ENCODE peak calls at places on chromosomes 16 and 17, in four cellular contexts. One of them, this sample, is unnamed.

GRCh38 chr16:28189237-28189636 is 22.5 kb downstream of the XPO6 start:
- DNase-seq in stomach: no peak
- DNase-seq in uterus: no peak
- DNase-seq in ovary: no peak
- DNase-seq in this sample: peak; percentile 42

GRCh38 chr17:38421224-38421841 is 6.9 kb upstream of the ARHGAP23 start:
- DNase-seq in stomach: no peak
- DNase-seq in uterus: no peak
- DNase-seq in ovary: no peak
- DNase-seq in this sample: no peak

GRCh38 chr16:6375471-6376075 is 957.1 kb upstream of the RBFOX1 start:
- DNase-seq in stomach: no peak
- DNase-seq in uterus: no peak
- DNase-seq in ovary: no peak
- DNase-seq in this sample: no peak

GRCh38 chr17:80659651-80660050 is 115.0 kb downstream of the RPTOR start:
- DNase-seq in stomach: no peak
- DNase-seq in uterus: no peak
- DNase-seq in ovary: no peak
- DNase-seq in this sample: no peak

GRCh38 chr17:72030067-72030899 is 90.5 kb upstream of the SOX9 start:
- DNase-seq in stomach: peak; percentile 26
- DNase-seq in uterus: no peak
- DNase-seq in ovary: no peak
- DNase-seq in this sample: no peak

GRCh38 chr16:28974007-28974436 is 556 bp upstream of the SPNS1 start:
- DNase-seq in stomach: peak; percentile 44
- DNase-seq in uterus: peak; percentile 53
- DNase-seq in ovary: peak; percentile 60
- DNase-seq in this sample: peak; percentile 62

GRCh38 chr16:67444259-67445125 is 13.6 kb downstream of the HSD11B2 start:
- DNase-seq in stomach: no peak
- DNase-seq in uterus: no peak
- DNase-seq in ovary: no peak
- DNase-seq in this sample: no peak

GRCh38 chr17:29412780-29413565 is 22.8 kb downstream of the TAOK1 start:
- DNase-seq in stomach: no peak
- DNase-seq in uterus: no peak
- DNase-seq in ovary: no peak
- DNase-seq in this sample: no peak

GRCh38 chr17:78951967-78952551 is 26.9 kb upstream of the TIMP2 start:
- DNase-seq in stomach: peak; percentile 53
- DNase-seq in uterus: no peak
- DNase-seq in ovary: no peak
- DNase-seq in this sample: no peak

GRCh38 chr17:1154704-1155103 is 25.1 kb downstream of the ABR start:
- DNase-seq in stomach: no peak
- DNase-seq in uterus: no peak
- DNase-seq in ovary: no peak
- DNase-seq in this sample: no peak

GRCh38 chr16:48014349-48015135 is 141.3 kb downstream of the ABCC12 start:
- DNase-seq in stomach: no peak
- DNase-seq in uterus: no peak
- DNase-seq in ovary: no peak
- DNase-seq in this sample: no peak

GRCh38 chr16:4372578-4373355 is 1.1 kb downstream of the VASN start:
- DNase-seq in stomach: peak; percentile 54
- DNase-seq in uterus: peak; percentile 80
- DNase-seq in ovary: peak; percentile 48
- DNase-seq in this sample: no peak

GRCh38 chr17:14771543-14771942 is 470.7 kb downstream of the HS3ST3B1 start:
- DNase-seq in stomach: no peak
- DNase-seq in uterus: no peak
- DNase-seq in ovary: no peak
- DNase-seq in this sample: no peak

GRCh38 chr17:48121921-48122650 is 14.5 kb downstream of the SNX11 start:
- DNase-seq in stomach: no peak
- DNase-seq in uterus: no peak
- DNase-seq in ovary: no peak
- DNase-seq in this sample: no peak

GRCh38 chr16:49929606-49930005 is 73.7 kb upstream of the ZNF423 start:
- DNase-seq in stomach: no peak
- DNase-seq in uterus: no peak
- DNase-seq in ovary: no peak
- DNase-seq in this sample: no peak

GRCh38 chr17:33750943-33751701 is 458.0 kb upstream of the ASIC2 start:
- DNase-seq in stomach: peak; percentile 70
- DNase-seq in uterus: peak; percentile 61
- DNase-seq in ovary: peak; percentile 35
- DNase-seq in this sample: peak; percentile 70

GRCh38 chr17:74860229-74860998 is 729 bp upstream of the GRIN2C start:
- DNase-seq in stomach: no peak
- DNase-seq in uterus: no peak
- DNase-seq in ovary: no peak
- DNase-seq in this sample: no peak

GRCh38 chr16:49704586-49705155 is 151.2 kb downstream of the ZNF423 start:
- DNase-seq in stomach: no peak
- DNase-seq in uterus: no peak
- DNase-seq in ovary: no peak
- DNase-seq in this sample: peak; percentile 27

GRCh38 chr17:32496348-32497078 is 9.7 kb downstream of the CDK5R1 start:
- DNase-seq in stomach: no peak
- DNase-seq in uterus: no peak
- DNase-seq in ovary: no peak
- DNase-seq in this sample: no peak

GRCh38 chr16:65546353-65546791 is 424.5 kb upstream of the CDH11 start:
- DNase-seq in stomach: no peak
- DNase-seq in uterus: no peak
- DNase-seq in ovary: no peak
- DNase-seq in this sample: no peak

GRCh38 chr17:4066210-4066609 is 76.6 kb downstream of the ZZEF1 start:
- DNase-seq in stomach: no peak
- DNase-seq in uterus: no peak
- DNase-seq in ovary: no peak
- DNase-seq in this sample: no peak

GRCh38 chr17:62703269-62703775 is 75.9 kb downstream of the MRC2 start:
- DNase-seq in stomach: peak; percentile 73
- DNase-seq in uterus: peak; percentile 33
- DNase-seq in ovary: no peak
- DNase-seq in this sample: no peak

GRCh38 chr17:32495347-32496253 is 8.8 kb downstream of the CDK5R1 start:
- DNase-seq in stomach: no peak
- DNase-seq in uterus: no peak
- DNase-seq in ovary: peak; percentile 78
- DNase-seq in this sample: no peak

GRCh38 chr17:46720408-46720807 is 98.1 kb downstream of the WNT3 start:
- DNase-seq in stomach: no peak
- DNase-seq in uterus: no peak
- DNase-seq in ovary: no peak
- DNase-seq in this sample: no peak

GRCh38 chr17:57895382-57896060 is 45.7 kb upstream of the MRPS23 start:
- DNase-seq in stomach: peak; percentile 45
- DNase-seq in uterus: peak; percentile 71
- DNase-seq in ovary: no peak
- DNase-seq in this sample: no peak

GRCh38 chr17:80105762-80106161 is 4.4 kb downstream of the GAA start:
- DNase-seq in stomach: peak; percentile 43
- DNase-seq in uterus: no peak
- DNase-seq in ovary: peak; percentile 44
- DNase-seq in this sample: no peak

GRCh38 chr17:16934836-16935235 is 37.1 kb downstream of the TNFRSF13B start:
- DNase-seq in stomach: no peak
- DNase-seq in uterus: no peak
- DNase-seq in ovary: no peak
- DNase-seq in this sample: no peak

GRCh38 chr16:23448392-23448791 is 4.6 kb downstream of the COG7 start:
- DNase-seq in stomach: no peak
- DNase-seq in uterus: no peak
- DNase-seq in ovary: no peak
- DNase-seq in this sample: no peak

GRCh38 chr16:23453338-23454052 is 506 bp upstream of the COG7 start:
- DNase-seq in stomach: no peak
- DNase-seq in uterus: no peak
- DNase-seq in ovary: no peak
- DNase-seq in this sample: no peak

GRCh38 chr16:23452221-23452571 is 793 bp downstream of the COG7 start:
- DNase-seq in stomach: no peak
- DNase-seq in uterus: no peak
- DNase-seq in ovary: no peak
- DNase-seq in this sample: peak; percentile 55

GRCh38 chr16:23452572-23453337 is at the start of gene COG7:
- DNase-seq in stomach: peak; percentile 88
- DNase-seq in uterus: peak; percentile 86
- DNase-seq in ovary: peak; percentile 84
- DNase-seq in this sample: peak; percentile 92
- TF ChIP-seq POLR2A in stomach: no peak
- TF ChIP-seq POLR2A in uterus: peak; percentile 7
- TF ChIP-seq POLR2A in ovary: peak; percentile 10
- TF ChIP-seq POLR2A in this sample: peak; percentile 46

DNA sequence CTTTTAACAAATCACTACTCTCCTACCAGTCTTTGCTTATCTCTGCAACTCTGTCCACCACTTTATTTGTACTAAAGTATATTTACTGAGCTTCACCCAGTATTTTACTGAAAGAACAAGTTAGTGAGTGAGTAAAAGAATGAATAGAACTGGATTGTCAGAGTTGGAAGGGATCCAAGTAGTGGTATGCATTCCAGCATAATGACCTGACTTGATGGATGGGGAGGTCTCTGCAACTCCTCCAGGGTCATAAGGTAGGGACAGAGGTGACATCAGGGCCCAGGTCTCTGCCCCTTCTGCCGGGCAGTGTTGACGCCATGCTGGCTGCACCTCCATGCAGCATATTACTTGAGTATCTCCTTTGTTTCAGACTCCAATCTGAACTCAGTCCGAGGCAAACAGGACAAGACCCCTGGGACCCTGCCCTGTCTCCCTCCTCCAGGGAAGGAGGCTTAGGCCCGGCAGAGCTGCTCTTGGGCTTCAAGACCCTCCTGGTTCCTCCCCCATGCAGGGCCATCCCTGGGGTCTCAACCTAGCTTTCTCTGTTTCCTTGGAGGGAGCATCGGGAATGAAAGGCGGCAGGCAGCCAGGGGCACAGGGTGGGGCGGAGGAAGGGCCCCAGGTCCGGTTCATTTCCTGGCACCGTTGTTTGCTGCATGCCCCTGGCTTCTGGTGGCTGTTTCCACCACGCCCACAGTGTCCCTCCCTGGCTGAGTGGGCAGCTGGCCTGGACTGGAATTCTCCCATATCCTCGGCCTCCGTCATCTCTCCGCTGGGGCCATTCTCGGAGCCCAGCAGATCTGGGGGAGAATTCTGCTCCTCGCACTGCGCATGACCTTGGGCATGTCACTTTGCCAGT is 12.4 kb upstream of the ITGA3 start:
- DNase-seq in stomach: peak; percentile 69
- DNase-seq in uterus: peak; percentile 69
- DNase-seq in ovary: no peak
- DNase-seq in this sample: no peak
- TF ChIP-seq POLR2A in stomach: no peak
- TF ChIP-seq POLR2A in uterus: no peak
- TF ChIP-seq POLR2A in ovary: no peak
- TF ChIP-seq POLR2A in this sample: no peak

GRCh38 chr16:86062271-86062965 is 163.5 kb downstream of the IRF8 start:
- DNase-seq in stomach: no peak
- DNase-seq in uterus: no peak
- DNase-seq in ovary: no peak
- DNase-seq in this sample: no peak

GRCh38 chr16:86061771-86062170 is 162.8 kb downstream of the IRF8 start:
- DNase-seq in stomach: no peak
- DNase-seq in uterus: no peak
- DNase-seq in ovary: no peak
- DNase-seq in this sample: no peak

GRCh38 chr16:86060381-86061317 is 161.7 kb downstream of the IRF8 start:
- DNase-seq in stomach: no peak
- DNase-seq in uterus: no peak
- DNase-seq in ovary: no peak
- DNase-seq in this sample: no peak

GRCh38 chr16:86061318-86061695 is 162.3 kb downstream of the IRF8 start:
- DNase-seq in stomach: no peak
- DNase-seq in uterus: no peak
- DNase-seq in ovary: no peak
- DNase-seq in this sample: no peak

DNA sequence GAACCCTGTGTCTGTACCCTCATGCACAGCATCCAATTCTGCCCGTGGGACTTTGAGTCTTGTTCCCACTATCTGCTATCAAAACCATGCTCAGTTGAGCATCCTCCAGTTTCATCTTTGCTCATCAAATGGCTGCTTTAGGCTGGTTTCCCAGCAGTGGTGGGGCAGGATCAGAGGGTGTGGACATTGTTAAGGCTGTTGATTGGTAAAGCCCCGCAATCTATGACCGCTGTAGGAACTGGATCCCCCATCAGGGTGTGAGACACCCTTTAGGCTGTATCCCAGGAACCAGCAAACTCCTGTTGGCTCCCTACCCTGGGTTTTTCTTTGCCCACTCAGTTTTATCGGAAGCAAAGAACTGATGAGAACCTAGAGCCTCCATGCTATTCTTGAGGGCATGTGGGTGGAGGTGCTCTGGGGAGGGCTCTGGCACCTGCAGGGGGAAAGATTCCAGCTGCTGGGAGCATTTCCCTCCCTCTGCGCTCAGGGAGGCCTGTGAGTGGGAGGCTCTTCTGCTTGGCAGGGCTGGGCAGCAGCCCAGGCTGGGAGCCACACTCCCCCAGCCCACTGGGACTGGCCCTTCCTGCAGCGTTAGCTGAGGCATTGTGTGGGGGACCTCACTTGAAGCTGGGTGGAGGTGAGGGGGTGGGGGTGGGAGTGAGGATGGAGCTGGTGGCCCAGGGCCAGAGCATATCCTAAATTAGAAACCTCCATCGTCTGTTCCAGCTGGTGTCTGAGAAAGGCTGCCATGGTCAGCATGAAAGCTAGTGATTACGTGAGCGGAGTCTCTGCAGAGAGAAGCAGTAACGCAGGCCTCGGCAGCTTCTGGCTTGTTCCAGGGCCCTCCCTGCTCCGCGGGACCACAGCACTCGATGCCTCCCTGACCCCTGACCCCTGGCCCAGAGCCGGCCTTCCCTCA is 160.6 kb downstream of the IRF8 start:
- DNase-seq in stomach: no peak
- DNase-seq in uterus: peak; percentile 24
- DNase-seq in ovary: peak; percentile 49
- DNase-seq in this sample: no peak
- TF ChIP-seq POLR2A in stomach: no peak
- TF ChIP-seq POLR2A in uterus: no peak
- TF ChIP-seq POLR2A in ovary: no peak
- TF ChIP-seq POLR2A in this sample: no peak

DNA sequence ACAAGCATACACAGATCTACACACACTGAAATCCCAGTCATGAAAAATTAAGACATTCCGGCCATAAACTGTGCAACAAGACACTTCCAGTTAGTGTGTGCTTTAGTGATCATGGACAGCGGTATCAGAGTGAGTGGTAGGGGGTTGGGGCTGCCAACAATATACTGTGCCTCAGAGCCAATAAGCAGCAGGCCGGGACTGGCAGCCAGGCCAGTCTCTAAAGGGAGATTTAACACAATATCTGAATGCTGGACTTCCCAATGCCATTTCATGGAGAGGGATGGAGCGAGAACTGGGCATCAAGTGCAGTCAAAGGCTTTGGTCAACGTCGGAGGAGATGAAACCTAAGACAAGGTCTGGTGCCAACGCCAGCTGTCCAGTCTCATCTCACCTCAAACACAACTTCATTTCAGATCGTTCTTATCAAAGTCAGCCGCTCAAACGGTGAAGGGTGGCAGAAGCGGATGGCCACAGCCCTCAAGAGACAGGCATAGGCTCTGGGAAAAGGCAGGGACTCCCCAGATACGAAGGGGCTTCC is 983 bp downstream of the USP32 start:
- DNase-seq in stomach: peak; percentile 30
- DNase-seq in uterus: peak; percentile 14
- DNase-seq in ovary: peak; percentile 13
- DNase-seq in this sample: peak; percentile 85
- TF ChIP-seq POLR2A in stomach: no peak
- TF ChIP-seq POLR2A in uterus: no peak
- TF ChIP-seq POLR2A in ovary: no peak
- TF ChIP-seq POLR2A in this sample: peak; percentile 91